ENCODE peak calls at places on chromosomes 1 and 21, in six cellular contexts. Y is right lobe of liver, W is uterus, T is psoas muscle, Z is ascending aorta, J is neuronal stem cell. K is an unnamed sample.

GRCh38 chr1:205199931-205200299 is 11.6 kb downstream of the DSTYK start:
- DNase-seq in W (no peak), Y (no peak), T (no peak), Z (no peak), J (no peak), K (no peak)

GRCh38 chr1:182431278-182431677 is 18.7 kb upstream of the RGSL1 start:
- DNase-seq in J (no peak), Y (no peak), W (no peak), T (no peak), Z (no peak), K (no peak)

GRCh38 chr1:207067185-207067584 is 14.1 kb downstream of the PFKFB2 start:
- DNase-seq in Z (no peak), T (no peak), J (no peak), W (no peak), Y (no peak), K (no peak)

GRCh38 chr1:8560611-8561544 is 243.0 kb downstream of the SLC45A1 start:
- DNase-seq in Z (no peak), W (peak; percentile 38), T (no peak), J (peak; percentile 38), Y (no peak), K (no peak)

GRCh38 chr1:164611754-164612642 is 53.0 kb downstream of the PBX1 start:
- DNase-seq in W (peak; percentile 64), Z (no peak), T (no peak), Y (no peak), J (peak; percentile 62), K (no peak)

GRCh38 chr1:7121622-7121988 is 336.4 kb downstream of the CAMTA1 start:
- DNase-seq in W (no peak), Z (no peak), T (peak; percentile 71), Y (peak; percentile 87), J (no peak), K (peak; percentile 75)

GRCh38 chr1:43520100-43520828 is 10.4 kb upstream of the PTPRF start:
- DNase-seq in Z (no peak), Y (peak; percentile 22), W (no peak), T (no peak), J (no peak), K (peak; percentile 6)

GRCh38 chr1:226650236-226650841 is 88.7 kb downstream of the ITPKB start:
- DNase-seq in Y (no peak), Z (no peak), W (no peak), T (peak; percentile 51), J (no peak), K (no peak)

GRCh38 chr1:69595486-69595885 is 27.8 kb downstream of the LRRC7 start:
- DNase-seq in Y (no peak), T (no peak), W (no peak), J (no peak), Z (no peak), K (no peak)

GRCh38 chr1:47646676-47647075 is 208.8 kb downstream of the FOXD2 start:
- DNase-seq in J (no peak), Z (no peak), T (no peak), Y (no peak), W (no peak), K (no peak)

GRCh38 chr1:24964811-24965570 is 34.9 kb upstream of the RUNX3 start:
- DNase-seq in J (no peak), Y (no peak), Z (peak; percentile 28), W (no peak), T (peak; percentile 53), K (no peak)

GRCh38 chr1:179366093-179366800 is 476 bp downstream of the AXDND1 start:
- DNase-seq in W (no peak), Y (no peak), T (no peak), Z (no peak), J (no peak), K (no peak)

GRCh38 chr21:22352088-22352487 is 1353.9 kb downstream of the NCAM2 start:
- DNase-seq in Y (no peak), Z (no peak), T (no peak), W (no peak), J (no peak), K (no peak)

GRCh38 chr1:247865416-247865815 is 8.4 kb downstream of the TRIM58 start:
- DNase-seq in Y (no peak), J (no peak), W (no peak), Z (no peak), T (no peak), K (no peak)

GRCh38 chr1:68919070-68919469 is 422.2 kb upstream of the DEPDC1 start:
- DNase-seq in W (no peak), Y (no peak), Z (no peak), T (no peak), J (no peak), K (no peak)

GRCh38 chr1:116989851-116990250 is 11.7 kb upstream of the CD101 start:
- DNase-seq in Z (no peak), Y (no peak), W (no peak), J (no peak), T (no peak), K (no peak)

GRCh38 chr1:55612988-55613387 is 397.8 kb upstream of the USP24 start:
- DNase-seq in W (no peak), J (no peak), T (no peak), Y (no peak), Z (no peak), K (no peak)

GRCh38 chr1:246107516-246108277 is 399.4 kb downstream of the SMYD3 start:
- DNase-seq in T (no peak), W (no peak), Y (no peak), Z (no peak), J (peak; percentile 55), K (no peak)

GRCh38 chr1:41742219-41742618 is 176.5 kb downstream of the HIVEP3 start:
- DNase-seq in Y (no peak), W (no peak), Z (no peak), T (no peak), J (no peak), K (no peak)

GRCh38 chr1:2935184-2935583 is 86.1 kb upstream of the ACTRT2 start:
- DNase-seq in Y (no peak), J (no peak), W (no peak), T (peak; percentile 36), Z (no peak), K (no peak)

GRCh38 chr1:167520711-167521206 is 2.4 kb upstream of the CD247 start:
- DNase-seq in T (no peak), Y (no peak), W (no peak), J (no peak), Z (no peak), K (no peak)

GRCh38 chr1:69737527-69738176 is 169.9 kb downstream of the LRRC7 start:
- DNase-seq in J (peak; percentile 66), Y (no peak), T (no peak), W (no peak), Z (no peak), K (no peak)

GRCh38 chr21:14046401-14046800 is 164.4 kb downstream of the LIPI start:
- DNase-seq in J (no peak), Y (no peak), Z (no peak), T (no peak), W (no peak), K (no peak)

GRCh38 chr21:39384674-39385298 is 35.9 kb upstream of the HMGN1 start:
- DNase-seq in W (no peak), T (no peak), Y (no peak), J (no peak), Z (no peak), K (no peak)

GRCh38 chr21:39385299-39386145 is 36.6 kb upstream of the HMGN1 start:
- DNase-seq in Z (peak; percentile 29), W (peak; percentile 70), J (no peak), Y (peak; percentile 91), T (peak; percentile 93), K (peak; percentile 78)

GRCh38 chr21:39387461-39388037 is 38.7 kb upstream of the HMGN1 start:
- DNase-seq in Y (peak; percentile 95), J (peak; percentile 92), W (peak; percentile 92), Z (peak; percentile 28), T (peak; percentile 96), K (peak; percentile 95)

GRCh38 chr21:39386899-39387298 is 38.0 kb upstream of the HMGN1 start:
- DNase-seq in J (no peak), Z (no peak), T (no peak), W (no peak), Y (no peak), K (no peak)

GRCh38 chr21:39386194-39386593 is 37.3 kb upstream of the HMGN1 start:
- DNase-seq in J (no peak), Z (no peak), Y (peak; percentile 65), W (peak; percentile 43), T (peak; percentile 67), K (no peak)
- H3K27ac ChIP-seq in J (no peak overlapping the region), Z (peak overlapping the region; percentile 42), Y (peak overlapping the region; percentile 47), W (peak overlapping the region; percentile 70), T (peak overlapping the region; percentile 72), K (peak overlapping the region; percentile 34)

GRCh38 chr1:209643295-209644020 is 8.8 kb downstream of the LAMB3 start:
- DNase-seq in Z (no peak), W (peak; percentile 52), Y (peak; percentile 64), T (no peak), J (no peak), K (no peak)
- H3K27ac ChIP-seq in Z (peak overlapping the region; percentile 79), W (peak overlapping the region; percentile 60), Y (peak overlapping the region; percentile 6), T (peak overlapping the region; percentile 95), J (no peak overlapping the region), K (no peak overlapping the region)

GRCh38 chr1:155085504-155086181 is 7.0 kb downstream of the EFNA3 start:
- DNase-seq in T (peak; percentile 78), W (peak; percentile 76), Y (peak; percentile 74), J (no peak), Z (peak; percentile 56), K (peak; percentile 89)
- H3K27ac ChIP-seq in T (peak overlapping the region; percentile 92), W (peak overlapping the region; percentile 84), Y (peak overlapping the region; percentile 89), J (no peak overlapping the region), Z (peak overlapping the region; percentile 83), K (peak overlapping the region; percentile 86)

GRCh38 chr1:161188381-161188780 is 10.5 kb downstream of the ADAMTS4 start:
- DNase-seq in Z (no peak), W (no peak), Y (no peak), J (no peak), T (no peak), K (no peak)

GRCh38 chr1:161185282-161185682 is 8.0 kb upstream of the B4GALT3 start:
- DNase-seq in T (peak; percentile 77), Y (peak; percentile 73), Z (peak; percentile 51), J (no peak), W (peak; percentile 79), K (peak; percentile 91)

GRCh38 chr1:161187311-161187710 is 10.0 kb upstream of the B4GALT3 start:
- DNase-seq in T (no peak), W (no peak), Y (no peak), Z (no peak), J (no peak), K (no peak)

GRCh38 chr1:161189036-161189435 is 9.8 kb downstream of the ADAMTS4 start:
- DNase-seq in Y (no peak), J (no peak), T (no peak), W (no peak), Z (no peak), K (no peak)

DNA sequence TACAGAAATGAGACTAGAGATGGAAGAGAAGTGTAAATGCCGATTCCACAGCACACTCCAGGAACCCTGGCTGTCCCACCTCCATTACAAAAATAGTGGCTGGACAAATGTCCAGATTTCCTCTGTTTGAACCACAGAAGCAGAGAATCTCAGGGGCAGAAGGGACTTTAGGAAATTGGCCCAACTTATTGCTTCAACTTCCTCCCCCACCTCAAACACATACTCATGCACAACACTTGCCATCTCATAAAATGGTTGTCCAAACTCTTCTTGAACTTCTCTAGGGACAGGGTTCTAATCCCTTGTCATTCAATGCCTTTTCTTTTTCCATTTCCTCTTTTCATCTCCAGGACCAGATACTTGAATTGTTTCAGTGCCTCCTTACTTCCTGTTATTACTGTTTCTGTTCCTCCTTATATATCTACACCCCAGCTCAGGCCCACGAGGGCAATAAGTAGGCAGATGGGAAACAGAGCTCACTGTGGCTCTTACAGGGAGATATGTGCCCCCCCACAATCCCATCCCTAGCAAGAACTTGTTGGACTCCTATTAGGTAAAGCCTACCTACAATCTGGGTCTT is 8.5 kb upstream of the B4GALT3 start:
- DNase-seq in Y (no peak), W (no peak), T (peak; percentile 12), Z (no peak), J (no peak), K (no peak)
- H3K27ac ChIP-seq in Y (peak overlapping the region; percentile 75), W (peak overlapping the region; percentile 55), T (peak overlapping the region; percentile 69), Z (peak overlapping the region; percentile 63), J (no peak overlapping the region), K (peak overlapping the region; percentile 70)

K was measured in suprapubic skin.